ENCODE peak calls at places on chromosomes 7 and 10, in six cellular contexts. J is HepG2, H is fibroblast of lung, Q is heart right ventricle, C is Peyer's patch, M is lower lobe of right lung. E is an unnamed sample.

GRCh38 chr10:93600861-93601773 is at the start of gene RBP4:
- DNase-seq in J (peak; percentile 78), H (peak; percentile 33), Q (peak; percentile 20), C (no peak), M (no peak), E (peak; percentile 10)

GRCh38 chr7:129222064-129222463 is 2.8 kb upstream of the AHCYL2 start:
- DNase-seq in J (no peak), H (no peak), Q (no peak), C (no peak), M (no peak), E (no peak)

GRCh38 chr7:65962033-65962432 is 20.0 kb downstream of the GUSB start:
- DNase-seq in J (no peak), H (no peak), Q (no peak), C (no peak), M (no peak), E (no peak)

GRCh38 chr7:131556912-131557457 is 557 bp upstream of the PODXL start:
- DNase-seq in J (no peak), H (no peak), Q (no peak), C (no peak), M (no peak), E (no peak)

GRCh38 chr10:119337796-119338432 is 130.5 kb downstream of the GRK5 start:
- DNase-seq in J (no peak), H (peak; percentile 63), Q (no peak), C (peak; percentile 15), M (no peak), E (no peak)

GRCh38 chr10:118595598-118596425 is at the start of gene PRLHR:
- DNase-seq in J (no peak), H (peak; percentile 15), Q (no peak), C (no peak), M (no peak), E (no peak)

GRCh38 chr7:27148031-27148775 is 629 bp upstream of the HOXA6 start:
- DNase-seq in J (no peak), H (peak; percentile 57), Q (no peak), C (peak; percentile 86), M (peak; percentile 46), E (no peak)

GRCh38 chr7:92834661-92835139 is 1.7 kb downstream of the CDK6 start:
- DNase-seq in J (no peak), H (no peak), Q (peak; percentile 20), C (peak; percentile 74), M (peak; percentile 61), E (no peak)

GRCh38 chr7:55538538-55538937 is 33.8 kb downstream of the VOPP1 start:
- DNase-seq in J (no peak), H (peak; percentile 91), Q (no peak), C (no peak), M (no peak), E (no peak)

GRCh38 chr10:29256531-29256930 is 32.3 kb upstream of the LYZL1 start:
- DNase-seq in J (no peak), H (no peak), Q (no peak), C (no peak), M (no peak), E (no peak)

GRCh38 chr10:102202386-102202785 is 23.7 kb upstream of the ELOVL3 start:
- DNase-seq in J (no peak), H (no peak), Q (no peak), C (no peak), M (no peak), E (no peak)

GRCh38 chr10:21314906-21315305 is 210.6 kb downstream of the SKIDA1 start:
- DNase-seq in J (no peak), H (no peak), Q (no peak), C (no peak), M (no peak), E (no peak)

GRCh38 chr10:101380353-101381017 is 26.5 kb downstream of the BTRC start:
- DNase-seq in J (no peak), H (no peak), Q (no peak), C (no peak), M (peak; percentile 46), E (no peak)

GRCh38 chr7:158836692-158837091 is 7.4 kb upstream of the ESYT2 start:
- DNase-seq in J (peak; percentile 25), H (no peak), Q (no peak), C (no peak), M (no peak), E (no peak)

GRCh38 chr7:140923358-140924006 is 1.2 kb downstream of the BRAF start:
- DNase-seq in J (no peak), H (peak; percentile 21), Q (no peak), C (no peak), M (no peak), E (peak; percentile 26)

GRCh38 chr7:91164948-91165845 is 99.0 kb upstream of the FZD1 start:
- DNase-seq in J (no peak), H (peak; percentile 78), Q (no peak), C (no peak), M (no peak), E (no peak)

GRCh38 chr10:33212061-33212748 is 122.3 kb downstream of the NRP1 start:
- DNase-seq in J (no peak), H (peak; percentile 81), Q (no peak), C (no peak), M (no peak), E (no peak)

GRCh38 chr7:512541-513311 is 6.9 kb downstream of the PDGFA start:
- DNase-seq in J (no peak), H (no peak), Q (peak; percentile 44), C (peak; percentile 85), M (peak; percentile 92), E (peak; percentile 70)

GRCh38 chr10:45224219-45224841 is 91.1 kb downstream of the OR13A1 start:
- DNase-seq in J (no peak), H (no peak), Q (no peak), C (no peak), M (peak; percentile 46), E (peak; percentile 3)

GRCh38 chr10:117092386-117092785 is 45.7 kb downstream of the VAX1 start:
- DNase-seq in J (no peak), H (no peak), Q (no peak), C (no peak), M (no peak), E (no peak)

GRCh38 chr7:102028206-102028826 is 210.9 kb downstream of the CUX1 start:
- DNase-seq in J (no peak), H (no peak), Q (no peak), C (peak; percentile 31), M (no peak), E (no peak)

GRCh38 chr7:109844362-109844761 is 1246.6 kb upstream of the LRRN3 start:
- DNase-seq in J (peak; percentile 5), H (peak; percentile 34), Q (no peak), C (no peak), M (no peak), E (no peak)

GRCh38 chr7:130063036-130063435 is 7.3 kb upstream of the KLHDC10 start:
- DNase-seq in J (peak; percentile 50), H (peak; percentile 44), Q (peak; percentile 38), C (peak; percentile 61), M (peak; percentile 67), E (peak; percentile 17)

GRCh38 chr10:78695846-78696245 is 372.9 kb upstream of the ZMIZ1 start:
- DNase-seq in J (no peak), H (no peak), Q (no peak), C (no peak), M (no peak), E (no peak)

GRCh38 chr7:157428554-157428945 is 91.7 kb downstream of the DNAJB6 start:
- DNase-seq in J (no peak), H (no peak), Q (no peak), C (no peak), M (peak; percentile 36), E (no peak)

GRCh38 chr10:102814873-102815661 is 22.1 kb downstream of the CYP17A1 start:
- DNase-seq in J (peak; percentile 90), H (peak; percentile 50), Q (peak; percentile 84), C (peak; percentile 56), M (peak; percentile 81), E (no peak)

GRCh38 chr7:142812437-142813215 is 41.9 kb downstream of the PRSS2 start:
- DNase-seq in J (no peak), H (no peak), Q (no peak), C (no peak), M (no peak), E (no peak)

GRCh38 chr7:36092221-36092771 is 60.8 kb upstream of the EEPD1 start:
- DNase-seq in J (no peak), H (no peak), Q (no peak), C (no peak), M (no peak), E (peak; percentile 51)

GRCh38 chr7:130996841-130997231 is 262.8 kb upstream of the KLF14 start:
- DNase-seq in J (peak; percentile 93), H (no peak), Q (no peak), C (peak; percentile 70), M (peak; percentile 56), E (peak; percentile 88)

GRCh38 chr10:99539120-99539519 is 6.4 kb downstream of the NKX2-3 start:
- DNase-seq in J (no peak), H (no peak), Q (no peak), C (no peak), M (no peak), E (no peak)
- H3K27me3 ChIP-seq in J (peaks cover 78% of the 10 kb centered on the region), H (peaks cover 83% of the 10 kb centered on the region), Q (peaks cover 90% of the 10 kb centered on the region), C (no peaks in the 10 kb centered on the region), M (peaks cover 92% of the 10 kb centered on the region), E (peaks cover 26% of the 10 kb centered on the region)

DNA sequence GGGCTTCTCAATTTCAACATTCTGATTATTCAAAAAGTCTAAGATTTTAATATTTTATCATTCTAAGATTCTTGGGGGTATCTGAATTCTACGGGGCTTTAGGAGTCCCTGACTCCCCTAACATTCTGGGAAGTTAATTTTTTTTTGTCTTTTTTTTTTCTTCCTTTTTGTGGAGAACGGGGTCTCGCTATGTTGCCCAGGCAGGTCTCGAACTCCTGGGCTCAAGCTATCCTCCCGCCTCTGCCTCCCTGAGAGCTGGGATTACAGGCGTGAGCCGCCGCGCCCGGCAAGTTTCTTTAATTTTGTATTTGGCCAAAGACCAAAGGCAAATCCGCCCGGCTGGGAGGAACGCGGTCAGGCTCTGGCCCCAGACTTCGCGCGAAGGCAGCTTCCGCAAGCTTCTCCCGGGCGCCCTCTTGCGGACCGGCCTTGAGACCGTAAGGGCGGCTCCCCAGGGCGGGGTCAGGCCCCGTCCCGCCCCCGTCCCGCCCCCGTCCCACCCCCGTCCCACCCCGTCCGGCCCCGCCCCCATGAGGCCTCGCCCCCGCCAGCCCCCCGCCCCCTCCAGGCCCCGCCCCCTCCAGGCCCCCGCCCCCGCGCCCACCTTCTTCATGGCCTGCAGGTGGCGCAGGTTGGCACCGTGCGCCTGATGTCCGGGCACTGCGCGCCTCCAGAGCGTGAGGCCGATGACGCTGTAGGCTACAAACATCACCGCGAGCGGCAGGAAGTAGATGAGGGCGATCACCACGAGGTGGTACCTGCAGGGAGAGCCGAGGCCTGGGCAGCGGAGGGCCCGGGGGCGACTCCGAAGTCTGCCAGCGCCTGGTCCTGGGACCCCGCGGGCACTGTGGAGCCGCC is 8.2 kb downstream of the TACR2 start:
- DNase-seq in J (peak; percentile 80), H (peak; percentile 97), Q (peak; percentile 96), C (peak; percentile 95), M (peak; percentile 98), E (peak; percentile 94)
- H3K4me3 ChIP-seq in J (no peak overlapping the region), H (peak overlapping the region; percentile 18), Q (peak overlapping the region; percentile 34), C (peak overlapping the region; percentile 23), M (peak overlapping the region; percentile 51), E (no peak overlapping the region)

GRCh38 chr10:71632896-71633600 is 86.5 kb downstream of the C10orf105 start:
- DNase-seq in J (no peak), H (no peak), Q (no peak), C (no peak), M (no peak), E (peak; percentile 58)
- H3K4me1 ChIP-seq in J (peaks cover 44% of the 10 kb centered on the region), H (no peaks in the 10 kb centered on the region), Q (peaks cover 5% of the 10 kb centered on the region), C (peaks cover 3% of the 10 kb centered on the region), M (peaks cover under 1% of the 10 kb centered on the region), E (no peaks in the 10 kb centered on the region)

DNA sequence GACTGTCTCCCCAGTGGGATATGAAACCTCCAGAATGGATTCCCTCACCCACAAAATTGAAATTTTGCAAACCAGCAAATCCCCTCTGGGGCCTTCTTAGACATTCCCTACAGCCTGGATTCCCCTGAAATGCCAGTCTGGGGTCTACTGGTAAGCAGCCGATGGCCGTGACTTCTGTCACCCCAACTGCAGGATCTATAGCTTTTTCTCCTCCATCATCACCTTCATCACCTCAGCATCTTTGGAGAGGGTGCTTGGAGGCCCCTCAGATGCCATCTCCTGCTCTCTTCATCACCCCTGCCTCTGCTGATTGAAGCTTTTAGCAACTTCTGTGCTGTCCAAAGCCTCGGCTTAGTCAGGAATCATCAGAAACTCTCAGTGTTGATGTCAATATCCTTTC is 2.6 kb upstream of the KCNMA1 start:
- DNase-seq in J (no peak), H (no peak), Q (no peak), C (no peak), M (no peak), E (no peak)
- H3K27me3 ChIP-seq in J (peaks cover 26% of the 10 kb centered on the region), H (no peaks in the 10 kb centered on the region), Q (peaks cover 48% of the 10 kb centered on the region), C (no peaks in the 10 kb centered on the region), M (peaks cover 38% of the 10 kb centered on the region), E (peaks cover 19% of the 10 kb centered on the region)

E was measured in small intestine.